ENCODE peak calls at places on chromosomes 4 and X, in four cellular contexts. One of them, this sample, is unnamed.
A peak's percentile ranks its signal among the peaks of the same experiment; 100 is the strongest.

GRCh38 chr4:184350964-184351363 is 123.4 kb downstream of the IRF2 start:
- DNase-seq in HepG2: no peak
- DNase-seq in GM12878: no peak
- DNase-seq in K562: no peak
- DNase-seq in this sample: no peak

GRCh38 chr4:120682981-120683380 is 239.5 kb downstream of the PRDM5 start:
- DNase-seq in K562: no peak
- DNase-seq in HepG2: no peak
- DNase-seq in GM12878: no peak
- DNase-seq in this sample: no peak

GRCh38 chr4:789571-790465 is 36.1 kb downstream of the CPLX1 start:
- DNase-seq in K562: no peak
- DNase-seq in HepG2: no peak
- DNase-seq in GM12878: no peak
- DNase-seq in this sample: no peak

GRCh38 chr4:95549246-95550138 is 719 bp upstream of the UNC5C start:
- DNase-seq in HepG2: no peak
- DNase-seq in GM12878: peak; percentile 38
- DNase-seq in K562: no peak
- DNase-seq in this sample: peak; percentile 52

GRCh38 chr4:47075241-47075640 is 43.9 kb downstream of the GABRB1 start:
- DNase-seq in GM12878: no peak
- DNase-seq in HepG2: no peak
- DNase-seq in K562: no peak
- DNase-seq in this sample: no peak

GRCh38 chr4:76779740-76780459 is 118.0 kb downstream of the SOWAHB start:
- DNase-seq in K562: no peak
- DNase-seq in HepG2: no peak
- DNase-seq in GM12878: no peak
- DNase-seq in this sample: no peak

GRCh38 chrX:45859407-45859806 is 658.7 kb upstream of the DIPK2B start:
- DNase-seq in HepG2: no peak
- DNase-seq in GM12878: no peak
- DNase-seq in K562: no peak
- DNase-seq in this sample: no peak

GRCh38 chr4:30600246-30600645 is 119.9 kb upstream of the PCDH7 start:
- DNase-seq in K562: no peak
- DNase-seq in GM12878: no peak
- DNase-seq in HepG2: no peak
- DNase-seq in this sample: no peak

GRCh38 chr4:66667249-66667648 is 878.1 kb downstream of the CENPC start:
- DNase-seq in HepG2: no peak
- DNase-seq in K562: no peak
- DNase-seq in GM12878: no peak
- DNase-seq in this sample: no peak

GRCh38 chrX:101799387-101799786 is 132.4 kb downstream of the ZMAT1 start:
- DNase-seq in GM12878: peak; percentile 62
- DNase-seq in HepG2: peak; percentile 63
- DNase-seq in K562: peak; percentile 68
- DNase-seq in this sample: peak; percentile 71

DNA sequence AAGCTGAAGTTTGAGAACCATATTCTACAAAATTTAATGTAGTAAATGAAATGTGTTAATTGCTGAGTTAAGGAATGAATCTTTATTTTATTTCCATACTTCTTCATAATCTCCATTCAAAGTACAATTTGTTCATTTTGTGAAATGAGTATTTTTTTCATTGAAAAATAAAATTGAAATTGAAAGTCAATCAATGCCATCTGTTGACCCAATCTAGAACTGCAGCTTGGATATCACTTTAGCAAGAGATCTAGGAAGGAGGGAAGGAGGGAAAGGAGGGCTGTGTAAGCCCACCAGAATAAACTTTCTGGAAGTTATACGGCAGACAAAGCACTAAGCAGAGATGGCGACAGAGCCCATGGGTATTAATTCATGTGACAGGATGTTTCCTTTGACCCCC is 128.4 kb downstream of the ZMAT1 start:
- DNase-seq in HepG2: no peak
- DNase-seq in K562: no peak
- DNase-seq in GM12878: no peak
- DNase-seq in this sample: no peak
- TF ChIP-seq NR2C2 in HepG2: no peak
- TF ChIP-seq NR2C2 in K562: no peak
- TF ChIP-seq NR2C2 in GM12878: no peak
- TF ChIP-seq NR2C2 in this sample: no peak

DNA sequence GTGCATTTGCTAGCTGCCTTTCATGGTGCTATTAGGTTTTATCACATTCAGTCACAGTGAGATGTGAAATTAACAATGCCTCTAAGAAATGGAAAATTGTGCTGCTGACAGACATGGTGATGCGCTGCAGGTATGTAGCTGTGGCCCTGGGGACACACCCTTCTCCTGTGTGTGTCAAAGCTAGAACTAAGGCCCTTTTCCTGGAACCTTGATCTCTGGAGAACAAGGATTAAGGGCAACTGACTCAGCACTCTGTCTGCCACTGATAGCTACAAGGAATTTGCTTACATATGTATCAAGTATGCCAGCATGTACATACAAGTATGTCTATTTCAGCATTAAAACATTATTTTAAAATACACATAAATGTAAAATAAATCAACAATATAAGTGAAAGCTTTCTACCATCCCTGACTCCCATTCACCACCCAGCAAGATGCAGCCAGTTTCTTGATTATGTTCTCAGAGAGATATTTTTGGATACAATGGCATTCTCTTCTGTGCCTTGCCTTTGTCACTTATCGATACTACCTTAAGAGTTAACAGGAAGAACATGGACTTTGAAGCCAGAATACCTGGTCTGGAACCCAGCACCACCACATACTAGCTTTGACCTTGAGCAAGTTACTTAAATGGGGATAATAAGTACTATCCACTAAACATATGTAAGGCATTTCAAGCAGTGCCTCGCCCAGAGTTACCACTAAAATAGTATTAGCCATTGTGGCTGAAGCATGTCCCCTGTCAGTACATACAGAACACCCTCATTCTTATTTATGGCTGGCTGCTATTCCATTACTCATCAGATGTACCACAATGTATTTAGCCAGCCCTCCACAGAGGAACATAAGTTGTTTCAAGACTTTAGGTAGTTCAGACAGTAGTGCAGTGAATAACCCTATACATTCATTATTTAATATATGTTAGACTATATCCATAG is 68.5 kb downstream of the NPNT start:
- DNase-seq in HepG2: no peak
- DNase-seq in GM12878: no peak
- DNase-seq in K562: peak; percentile 79
- DNase-seq in this sample: no peak
- TF ChIP-seq NR2C2 in HepG2: no peak
- TF ChIP-seq NR2C2 in GM12878: no peak
- TF ChIP-seq NR2C2 in K562: no peak
- TF ChIP-seq NR2C2 in this sample: no peak

DNA sequence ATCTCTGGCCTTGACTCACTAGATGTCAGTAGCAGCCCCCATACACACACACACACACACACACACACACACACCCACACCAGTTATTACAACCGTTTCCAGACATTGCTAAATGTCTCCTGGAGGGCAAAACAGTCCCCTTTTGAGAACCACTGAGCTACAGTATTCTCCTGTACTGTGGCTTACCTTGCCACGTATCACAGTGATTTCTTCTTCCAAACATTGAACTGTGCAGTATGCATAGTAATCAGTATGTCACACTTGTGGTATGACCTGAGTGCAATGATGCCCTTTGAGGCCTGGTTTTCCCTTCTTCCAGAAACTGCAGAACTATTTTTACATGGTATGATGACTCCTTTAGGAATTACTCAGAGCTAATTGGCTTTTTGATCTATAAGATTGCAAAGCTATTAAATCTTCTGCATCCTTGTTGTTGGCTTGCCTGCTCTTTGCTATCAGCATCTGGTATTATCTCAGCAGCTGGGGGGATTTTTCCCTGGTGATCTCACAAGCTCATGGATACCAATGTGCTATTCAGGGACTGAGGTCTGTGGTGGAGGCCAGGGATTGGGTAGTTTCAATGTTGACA is 3.6 kb upstream of the THOC2 start:
- DNase-seq in HepG2: no peak
- DNase-seq in GM12878: no peak
- DNase-seq in K562: no peak
- DNase-seq in this sample: no peak
- TF ChIP-seq NR2C2 in HepG2: no peak
- TF ChIP-seq NR2C2 in GM12878: no peak
- TF ChIP-seq NR2C2 in K562: no peak
- TF ChIP-seq NR2C2 in this sample: no peak

DNA sequence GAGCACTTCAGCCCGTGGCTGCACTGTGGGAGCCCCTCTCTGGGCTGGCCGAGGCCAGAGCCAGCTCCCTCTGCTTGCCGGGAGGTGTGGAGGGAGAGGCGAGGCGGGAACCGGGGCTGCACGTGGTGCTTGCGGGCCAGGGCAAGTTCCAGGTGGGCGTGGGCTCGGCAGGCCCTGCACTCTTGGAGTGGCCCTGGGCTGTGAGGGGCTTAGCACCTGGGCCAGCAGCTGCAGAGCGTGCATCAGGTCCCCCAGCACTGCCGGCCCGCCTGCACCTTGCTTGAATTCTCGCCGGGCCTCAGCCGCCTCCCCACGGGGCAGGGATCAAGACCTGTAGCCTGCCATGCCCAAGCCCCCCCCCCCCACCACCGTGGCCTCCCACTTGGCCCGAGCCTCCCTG is 28.9 kb upstream of the APOOL start:
- DNase-seq in HepG2: no peak
- DNase-seq in K562: no peak
- DNase-seq in GM12878: no peak
- DNase-seq in this sample: no peak
- TF ChIP-seq NR2C2 in HepG2: no peak
- TF ChIP-seq NR2C2 in K562: no peak
- TF ChIP-seq NR2C2 in GM12878: no peak
- TF ChIP-seq NR2C2 in this sample: no peak